ENCODE peak calls at places on chromosomes 13 and 19, in five cellular contexts. M is neuronal stem cell, V is IMR-90, D is H1, Z is mesendoderm. Y is an unnamed sample.

GRCh38 chr19:4596033-4596904 is 36.8 kb upstream of the SEMA6B start:
- DNase-seq in D (no peak), M (no peak), Z (no peak), V (no peak), Y (peak; percentile 77)

GRCh38 chr13:33728271-33729037 is 89.5 kb upstream of the RFC3 start:
- DNase-seq in M (no peak), Z (no peak), V (no peak), D (no peak), Y (no peak)

GRCh38 chr13:43815204-43815603 is 28.4 kb upstream of the ENOX1 start:
- DNase-seq in Z (peak; percentile 64), V (peak; percentile 88), M (no peak), D (no peak), Y (no peak)

GRCh38 chr13:43261018-43261417 is 237.6 kb downstream of the DNAJC15 start:
- DNase-seq in M (no peak), Z (no peak), V (peak; percentile 90), D (no peak), Y (no peak)

GRCh38 chr19:23554548-23554947 is 132.5 kb downstream of the ZNF675 start:
- DNase-seq in Z (no peak), V (no peak), D (no peak), M (no peak), Y (no peak)

GRCh38 chr13:98143601-98144500 is 957 bp downstream of the FARP1 start:
- DNase-seq in M (no peak), V (peak; percentile 44), D (no peak), Z (peak; percentile 27), Y (no peak)

GRCh38 chr19:35171730-35172129 is 17.2 kb downstream of the FXYD5 start:
- DNase-seq in M (no peak), D (no peak), Z (no peak), V (no peak), Y (no peak)

GRCh38 chr19:1672038-1672768 is 19.8 kb upstream of the TCF3 start:
- DNase-seq in Z (no peak), M (no peak), D (no peak), V (peak; percentile 30), Y (peak; percentile 52)

GRCh38 chr13:46668302-46668720 is 115.3 kb downstream of the LRCH1 start:
- DNase-seq in Z (no peak), V (peak; percentile 95), M (no peak), D (no peak), Y (no peak)

GRCh38 chr13:25153736-25154135 is 18.4 kb downstream of the AMER2 start:
- DNase-seq in D (no peak), Z (no peak), V (no peak), M (no peak), Y (no peak)

GRCh38 chr19:38209671-38210457 is 14.2 kb downstream of the DPF1 start:
- DNase-seq in M (peak; percentile 53), Z (peak; percentile 62), D (no peak), V (peak; percentile 37), Y (peak; percentile 72)

GRCh38 chr19:29495091-29495490 is 30.7 kb upstream of the VSTM2B start:
- DNase-seq in D (no peak), M (no peak), Z (no peak), V (no peak), Y (no peak)

GRCh38 chr19:35846038-35846668 is 6.2 kb downstream of the NPHS1 start:
- DNase-seq in V (no peak), M (no peak), Z (peak; percentile 49), D (no peak), Y (peak; percentile 71)

GRCh38 chr19:38912600-38913514 is 871 bp upstream of the CCER2 start:
- DNase-seq in Z (no peak), V (no peak), D (no peak), M (no peak), Y (no peak)

DNA sequence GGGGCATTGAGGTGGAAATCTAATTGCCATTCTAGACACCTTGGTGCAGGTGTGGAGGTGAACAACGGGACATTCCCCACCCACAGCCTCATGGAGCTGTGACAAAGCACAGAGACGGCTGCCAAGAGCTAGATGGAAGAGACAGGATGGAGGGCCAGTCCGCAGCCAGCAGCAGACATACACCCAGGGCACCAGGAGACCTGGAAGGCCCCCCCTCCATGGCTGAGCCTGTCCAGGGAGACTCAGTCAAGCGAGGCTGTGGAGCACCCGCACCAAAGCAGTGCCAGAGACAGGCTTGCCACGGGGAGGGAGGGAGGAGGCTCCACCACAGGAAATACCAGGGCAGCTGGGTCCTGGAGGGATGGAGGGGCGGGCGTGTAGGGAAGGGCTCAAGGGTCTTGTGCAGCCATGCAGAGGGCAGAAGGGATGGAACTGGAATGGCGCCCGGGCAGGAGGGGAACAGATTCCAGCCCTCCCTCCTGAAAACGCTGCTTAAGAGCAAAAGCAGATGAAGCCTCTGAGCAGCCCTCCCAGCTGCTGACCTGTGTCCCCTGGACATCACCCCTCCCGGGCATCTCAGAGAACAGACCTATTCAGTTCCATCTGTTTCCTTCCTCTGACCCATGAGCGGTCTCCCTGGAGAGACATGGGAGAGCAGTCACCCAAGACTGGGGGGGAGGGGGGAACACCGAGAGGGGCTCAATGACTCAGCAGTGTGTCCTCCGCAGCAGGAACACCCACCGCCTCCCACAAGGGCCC is 14.4 kb downstream of the EPS15L1 start:
- DNase-seq in M (no peak), D (no peak), Z (no peak), V (peak; percentile 26), Y (no peak)
- H3K4ac ChIP-seq in M (no peak overlapping the region), D (peak overlapping the region; percentile 80), Z (no peak overlapping the region), V (peak overlapping the region; percentile 85), Y (no peak overlapping the region)

GRCh38 chr13:27795718-27796019 is 3.4 kb downstream of the GSX1 start:
- DNase-seq in Z (no peak), M (no peak), D (no peak), V (no peak), Y (no peak)

GRCh38 chr13:27794075-27794691 is 1.9 kb downstream of the GSX1 start:
- DNase-seq in M (no peak), D (no peak), V (no peak), Z (no peak), Y (no peak)

GRCh38 chr13:27794921-27795717 is 2.8 kb downstream of the GSX1 start:
- DNase-seq in Z (peak; percentile 42), M (no peak), D (no peak), V (no peak), Y (peak; percentile 68)

GRCh38 chr13:27796544-27797227 is 4.4 kb downstream of the GSX1 start:
- DNase-seq in D (no peak), Z (no peak), M (no peak), V (no peak), Y (no peak)

GRCh38 chr13:27797228-27797624 is 4.9 kb downstream of the GSX1 start:
- DNase-seq in Z (peak; percentile 88), V (peak; percentile 30), M (peak; percentile 64), D (no peak), Y (peak; percentile 80)
- H3K27me3 ChIP-seq in Z (peaks cover 71% of the 10 kb centered on the region), V (peaks cover 63% of the 10 kb centered on the region), M (peaks cover 47% of the 10 kb centered on the region), D (peaks cover 89% of the 10 kb centered on the region), Y (peaks cover 85% of the 10 kb centered on the region)

GRCh38 chr19:15378529-15379082 is 981 bp downstream of the AKAP8 start:
- DNase-seq in M (peak; percentile 20), Z (peak; percentile 69), V (peak; percentile 41), D (no peak), Y (no peak)
- H3K4ac ChIP-seq in M (no peak overlapping the region), Z (peak overlapping the region; percentile 64), V (peak overlapping the region; percentile 96), D (peak overlapping the region; percentile 65), Y (no peak overlapping the region)

GRCh38 chr19:27754700-27755099 is 1458.3 kb downstream of the UQCRFS1 start:
- DNase-seq in M (no peak), D (no peak), V (no peak), Z (no peak), Y (no peak)
- H3K27me3 ChIP-seq in M (no peaks in the 10 kb centered on the region), D (peaks cover 53% of the 10 kb centered on the region), V (no peaks in the 10 kb centered on the region), Z (no peaks in the 10 kb centered on the region), Y (peaks cover 19% of the 10 kb centered on the region)

Y was measured in H9.